ENCODE peak calls at places on chromosomes 11 and 22, in six cellular contexts. O, U, S, Z, G and J are unnamed samples. For H3K9me3, the result is how much of the 10 kb centered on the place peaks cover.

GRCh38 chr11:104073950-104074349 is 37.5 kb downstream of the DDI1 start:
- DNase-seq in O (no peak), U (no peak), S (no peak), Z (no peak), G (no peak), J (no peak)

GRCh38 chr22:27489265-27489675 is 312.3 kb downstream of the MN1 start:
- DNase-seq in O (no peak), U (peak), S (no peak), Z (no peak), G (no peak), J (no peak)

GRCh38 chr22:31919730-31920129 is 24.6 kb upstream of the YWHAH start:
- DNase-seq in O (no peak), U (peak), S (no peak), Z (no peak), G (no peak), J (no peak)

GRCh38 chr11:35548925-35549561 is 23.6 kb upstream of the PAMR1 start:
- DNase-seq in O (no peak), U (no peak), S (no peak), Z (no peak), G (no peak), J (no peak)

GRCh38 chr11:1870721-1871466 is 18.0 kb downstream of the LSP1 start:
- DNase-seq in O (no peak), U (no peak), S (no peak), Z (no peak), G (peak), J (no peak)

GRCh38 chr11:78323356-78323755 is 94.3 kb downstream of the GAB2 start:
- DNase-seq in O (no peak), U (no peak), S (no peak), Z (no peak), G (no peak), J (no peak)

GRCh38 chr11:13259374-13259773 is 18.2 kb upstream of the BMAL1 start:
- DNase-seq in O (no peak), U (no peak), S (no peak), Z (no peak), G (no peak), J (no peak)

GRCh38 chr22:16789860-16790493 is 35.2 kb downstream of the XKR3 start:
- DNase-seq in O (no peak), U (no peak), S (no peak), Z (no peak), G (no peak), J (no peak)

GRCh38 chr11:8581300-8581699 is 12.7 kb downstream of the STK33 start:
- DNase-seq in O (no peak), U (no peak), S (no peak), Z (no peak), G (no peak), J (no peak)

GRCh38 chr11:77677138-77677537 is 39.5 kb upstream of the CLNS1A start:
- DNase-seq in O (no peak), U (no peak), S (no peak), Z (no peak), G (no peak), J (no peak)

GRCh38 chr22:20966883-20967696 is at the start of gene AIFM3:
- DNase-seq in O (no peak), U (no peak), S (no peak), Z (no peak), G (no peak), J (no peak)

GRCh38 chr11:2289859-2290258 is 11.9 kb downstream of the C11orf21 start:
- DNase-seq in O (no peak), U (no peak), S (no peak), Z (no peak), G (no peak), J (no peak)

GRCh38 chr22:37401401-37401859 is 25.8 kb downstream of the ELFN2 start:
- DNase-seq in O (no peak), U (no peak), S (no peak), Z (no peak), G (peak), J (peak)

GRCh38 chr11:13942908-13943505 is 19.5 kb upstream of the SPON1 start:
- DNase-seq in O (peak), U (no peak), S (peak), Z (no peak), G (no peak), J (no peak)

GRCh38 chr11:70567680-70568503 is 169.6 kb downstream of the CTTN start:
- DNase-seq in O (no peak), U (no peak), S (no peak), Z (no peak), G (peak), J (peak)

GRCh38 chr11:6655020-6655789 is 404 bp downstream of the DCHS1 start:
- DNase-seq in O (no peak), U (no peak), S (peak), Z (no peak), G (peak), J (no peak)

GRCh38 chr11:17673951-17674350 is 45.4 kb upstream of the MYOD1 start:
- DNase-seq in O (no peak), U (no peak), S (peak), Z (no peak), G (no peak), J (no peak)

GRCh38 chr11:1301220-1302000 is 8.0 kb downstream of the TOLLIP start:
- DNase-seq in O (no peak), U (no peak), S (no peak), Z (peak), G (no peak), J (no peak)

GRCh38 chr11:125494033-125494364 is 2.1 kb downstream of the FEZ1 start:
- DNase-seq in O (no peak), U (no peak), S (no peak), Z (no peak), G (no peak), J (no peak)

GRCh38 chr22:22034469-22035132 is 52.0 kb upstream of the TOP3B start:
- DNase-seq in O (no peak), U (no peak), S (no peak), Z (no peak), G (no peak), J (no peak)

GRCh38 chr11:47731466-47731865 is 16.3 kb upstream of the AGBL2 start:
- DNase-seq in O (no peak), U (no peak), S (no peak), Z (no peak), G (no peak), J (no peak)

GRCh38 chr11:117836077-117836960 is 11.8 kb upstream of the FXYD2 start:
- DNase-seq in O (no peak), U (no peak), S (no peak), Z (no peak), G (peak), J (no peak)

GRCh38 chr22:26797910-26798309 is 140.5 kb downstream of the MIAT start:
- DNase-seq in O (peak), U (no peak), S (no peak), Z (no peak), G (no peak), J (no peak)

GRCh38 chr11:34323601-34324000 is 34.2 kb downstream of the ABTB2 start:
- DNase-seq in O (no peak), U (no peak), S (no peak), Z (no peak), G (no peak), J (no peak)

GRCh38 chr11:626475-627272 is at the start of gene SCT:
- DNase-seq in O (no peak), U (no peak), S (no peak), Z (no peak), G (peak), J (no peak)

GRCh38 chr11:128036556-128037093 is 550.7 kb downstream of the ETS1 start:
- DNase-seq in O (no peak), U (no peak), S (no peak), Z (no peak), G (no peak), J (no peak)

GRCh38 chr11:119989422-119989821 is 148.5 kb downstream of the TRIM29 start:
- DNase-seq in O (no peak), U (no peak), S (no peak), Z (no peak), G (no peak), J (no peak)

GRCh38 chr11:16299884-16300778 is 56.2 kb downstream of the SOX6 start:
- DNase-seq in O (no peak), U (no peak), S (no peak), Z (no peak), G (no peak), J (no peak)

GRCh38 chr11:62645660-62645933 is 816 bp downstream of the GANAB start:
- DNase-seq in O (no peak), U (no peak), S (no peak), Z (no peak), G (no peak), J (no peak)

GRCh38 chr11:95451682-95452081 is 220.7 kb upstream of the SESN3 start:
- DNase-seq in O (no peak), U (no peak), S (peak), Z (no peak), G (no peak), J (no peak)

GRCh38 chr22:49215840-49216239 is 611.8 kb downstream of the BRD1 start:
- DNase-seq in O (no peak), U (no peak), S (no peak), Z (peak), G (peak), J (no peak)

GRCh38 chr22:49193901-49194465 is 633.7 kb downstream of the BRD1 start:
- DNase-seq in O (no peak), U (no peak), S (no peak), Z (no peak), G (no peak), J (no peak)

GRCh38 chr11:46296520-46297448 is 19.3 kb downstream of the CREB3L1 start:
- DNase-seq in O (no peak), U (no peak), S (peak), Z (no peak), G (peak), J (no peak)
- H3K27ac ChIP-seq in O (no peak), U (no peak), S (no peak), Z (peak), G (peak), J (peak)

DNA sequence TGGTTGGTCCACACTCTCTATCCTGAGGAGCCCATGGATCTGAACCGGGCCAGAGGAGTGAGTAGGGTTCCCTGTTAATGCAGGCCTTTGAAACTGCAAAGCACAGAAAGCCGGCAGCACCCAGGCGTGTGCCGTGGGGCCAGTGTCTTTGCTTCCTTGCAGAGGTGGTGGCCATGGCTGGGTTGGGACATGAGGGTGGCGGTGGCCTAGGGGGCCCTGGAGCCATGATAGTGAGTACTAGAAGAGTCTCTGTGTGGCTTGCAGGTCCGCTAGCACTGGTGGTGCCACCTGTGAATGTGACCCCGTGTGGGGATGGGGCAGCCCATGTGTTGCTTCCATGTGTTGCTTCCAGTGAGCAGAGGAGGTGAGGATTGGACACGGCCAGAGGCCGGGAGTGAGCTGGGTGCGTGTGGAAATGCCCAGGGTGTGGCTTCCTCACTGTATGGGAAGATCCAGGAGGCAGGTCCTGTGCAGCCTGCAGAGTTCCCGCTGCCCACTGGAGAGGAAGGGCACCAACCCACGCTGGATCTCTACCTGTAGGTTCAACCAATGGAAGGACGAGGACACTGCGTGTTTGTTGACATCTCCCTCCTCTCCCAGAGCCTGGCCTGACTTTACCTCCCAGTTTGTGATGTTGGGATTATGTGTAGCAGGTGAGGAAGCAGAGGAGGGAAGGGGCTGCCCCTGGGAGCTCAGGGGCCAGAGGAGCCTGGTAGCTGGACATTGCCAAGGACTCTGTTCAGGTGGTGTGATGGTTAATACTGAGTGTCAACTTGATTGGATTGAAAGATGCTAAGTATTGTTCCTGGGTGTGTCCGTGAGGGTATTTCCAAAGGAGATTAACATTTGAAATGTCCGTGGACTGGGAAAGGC is 796.6 kb downstream of the TBC1D22A start:
- DNase-seq in O (no peak), U (no peak), S (no peak), Z (peak), G (no peak), J (no peak)
- H3K9me3 ChIP-seq in O (under half), U (under half), S (under half), Z (under half), G (under half), J (under half)

GRCh38 chr22:29797351-29797750 is 30.2 kb downstream of the UQCR10 start:
- DNase-seq in O (no peak), U (no peak), S (no peak), Z (no peak), G (no peak), J (no peak)

GRCh38 chr22:29798801-29799200 is 31.6 kb downstream of the UQCR10 start:
- DNase-seq in O (no peak), U (no peak), S (no peak), Z (no peak), G (no peak), J (peak)

GRCh38 chr22:29798318-29798717 is 31.1 kb downstream of the UQCR10 start:
- DNase-seq in O (no peak), U (no peak), S (no peak), Z (no peak), G (no peak), J (no peak)

GRCh38 chr22:29801153-29801552 is 34.0 kb downstream of the UQCR10 start:
- DNase-seq in O (no peak), U (no peak), S (no peak), Z (no peak), G (no peak), J (no peak)

GRCh38 chr22:29799217-29799680 is 32.1 kb downstream of the UQCR10 start:
- DNase-seq in O (peak), U (peak), S (peak), Z (peak), G (peak), J (peak)
- TF ChIP-seq POLR2AphosphoS5 in O (peak), U (no peak), S (peak), Z (peak), G (peak), J (peak)

DNA sequence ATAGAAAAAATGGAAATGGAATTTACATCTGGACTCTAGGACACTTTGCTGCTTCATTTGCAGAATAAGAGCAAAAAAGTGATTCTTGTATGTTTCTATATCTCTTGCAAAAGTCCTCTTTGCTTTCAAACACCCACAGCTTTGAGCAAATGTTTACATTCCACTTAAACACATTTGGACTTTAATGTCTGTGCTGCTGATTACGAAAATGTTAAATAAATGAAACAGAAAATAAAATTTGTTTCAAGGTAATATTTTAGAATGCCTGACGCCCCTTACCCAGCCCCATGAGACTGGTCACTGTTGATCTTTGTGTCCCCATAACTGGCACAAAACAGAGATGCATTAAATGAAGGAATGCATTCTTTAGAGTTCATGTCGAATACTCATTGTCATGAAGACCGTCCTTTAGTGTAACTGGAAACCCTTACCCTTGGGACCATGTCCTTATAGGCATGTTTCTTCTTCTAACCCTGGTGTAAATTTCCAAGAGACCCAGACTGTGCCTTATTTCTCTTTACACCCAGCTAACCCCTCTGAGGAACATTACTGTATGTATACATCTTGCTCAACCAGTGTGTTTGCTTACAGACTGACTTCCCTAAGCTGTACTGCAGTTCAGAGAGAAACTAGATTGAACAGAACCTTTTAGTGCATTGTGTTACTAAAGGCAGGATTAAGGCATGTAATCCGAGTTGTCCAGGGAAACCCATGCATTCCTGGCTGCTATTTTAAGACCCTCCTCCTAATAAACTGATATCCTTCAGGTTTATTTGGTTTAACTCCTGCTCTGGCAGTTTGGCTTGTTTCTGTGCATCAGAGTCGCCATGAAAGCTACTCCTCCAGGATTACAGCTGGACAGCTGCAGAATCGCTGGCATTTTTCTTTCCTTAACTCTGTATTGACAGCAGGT is 199.8 kb downstream of the NAV2 start:
- DNase-seq in O (no peak), U (peak), S (no peak), Z (no peak), G (no peak), J (no peak)
- H3K27ac ChIP-seq in O (no peak), U (peak), S (no peak), Z (no peak), G (peak), J (no peak)

DNA sequence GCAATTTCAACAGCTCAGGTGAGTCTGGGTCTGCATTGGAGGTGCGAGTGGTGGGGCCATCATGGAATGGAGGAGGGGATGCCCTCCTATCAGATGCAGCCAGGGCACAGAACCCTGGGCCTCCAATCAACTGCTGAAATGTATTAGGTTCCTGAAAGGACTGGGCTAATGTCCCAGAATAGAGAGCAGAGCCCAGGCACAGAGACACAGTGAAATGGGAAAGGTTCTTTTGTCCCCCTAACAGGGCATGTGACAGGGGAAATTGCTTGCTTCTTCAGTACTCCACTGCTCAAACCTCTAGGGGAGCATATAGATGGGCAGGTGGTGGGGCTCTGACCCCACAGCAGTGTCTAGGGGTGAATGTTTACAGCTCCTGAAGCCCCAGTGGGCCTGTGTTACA is 87.3 kb upstream of the CLPB start:
- DNase-seq in O (no peak), U (no peak), S (no peak), Z (no peak), G (no peak), J (no peak)
- H3K9me3 ChIP-seq in O (under half), U (under half), S (under half), Z (under half), G (under half), J (under half)

GRCh38 chr11:9758676-9759518 is 95.0 kb downstream of the SWAP70 start:
- DNase-seq in O (peak), U (peak), S (peak), Z (peak), G (peak), J (peak)
- TF ChIP-seq POLR2AphosphoS5 in O (peak), U (no peak), S (peak), Z (no peak), G (no peak), J (peak)